ENCODE peak calls at places on chromosomes 16 and 17, in four cellular contexts. Z is gastroesophageal sphincter; B is stimulated activated naive CD8-positive, alpha-beta T cell treated with anti-CD3 and anti-CD28 coated beads, Interleukin-15, amount 100 ng/mL, for 72 hours; C is upper lobe of right lung. G is an unnamed sample.

GRCh38 chr16:1450218-1450617 is 5.9 kb upstream of the CCDC154 start:
- ATAC-seq in Z (no peak), C (no peak), B (no peak), G (no peak)

GRCh38 chr17:7323731-7324437 is 5.3 kb downstream of the NEURL4 start:
- ATAC-seq in Z (peak), C (peak), B (peak), G (peak)

GRCh38 chr17:39653316-39653661 is 11.9 kb upstream of the TCAP start:
- ATAC-seq in B (peak), Z (no peak), C (no peak), G (no peak)

GRCh38 chr17:71234349-71234748 is 886.5 kb upstream of the SOX9 start:
- ATAC-seq in C (no peak), B (no peak), Z (no peak), G (no peak)

GRCh38 chr17:65182233-65182632 is 45.1 kb downstream of the RGS9 start:
- ATAC-seq in Z (no peak), C (no peak), B (no peak), G (peak)

GRCh38 chr17:41456206-41456605 is 11.0 kb downstream of the KRT32 start:
- ATAC-seq in C (no peak), B (no peak), Z (no peak), G (no peak)

GRCh38 chr17:38558751-38559024 is 47.1 kb downstream of the SRCIN1 start:
- ATAC-seq in C (no peak), Z (no peak), B (peak), G (peak)

GRCh38 chr16:55735120-55735781 is 79.5 kb downstream of the SLC6A2 start:
- ATAC-seq in Z (no peak), C (no peak), B (no peak), G (no peak)

GRCh38 chr16:78200623-78201096 is 101.2 kb downstream of the WWOX start:
- ATAC-seq in B (no peak), C (peak), Z (no peak), G (no peak)

GRCh38 chr17:34291721-34292348 is 6.3 kb downstream of the CCL11 start:
- ATAC-seq in C (peak), Z (no peak), B (peak), G (no peak)

GRCh38 chr16:85153656-85154091 is 41.4 kb upstream of the CIBAR2 start:
- ATAC-seq in Z (no peak), C (no peak), B (no peak), G (no peak)

GRCh38 chr17:34126496-34126895 is 128.6 kb upstream of the CCL2 start:
- ATAC-seq in Z (no peak), C (no peak), B (no peak), G (no peak)

GRCh38 chr17:38908676-38909181 is 16.7 kb upstream of the LASP1NB start:
- ATAC-seq in C (peak), Z (peak), B (peak), G (peak)

G was measured in stimulated activated memory B cell treated with anti-CD40 and anti-IgM and Interleukin-4, amounts not matched to agents 10 μg/mL and 1 μg/mL and 100 μg/mL, for 72 hours.